ENCODE peak calls at places on chromosomes 4 and X, in eight cellular contexts. Y is GM12878, X is GM23338, K is HepG2, U is sigmoid colon, S is HCT116, H is stomach, V is endothelial cell of umbilical vein. W is an unnamed sample.

GRCh38 chr4:172725581-172725980 is 443.0 kb upstream of the GALNT7 start:
- DNase-seq in Y (no peak), X (no peak), K (peak; percentile 1), U (no peak), S (no peak), H (no peak), V (no peak), W (no peak)

GRCh38 chr4:1018147-1019020 is 7.0 kb downstream of the FGFRL1 start:
- DNase-seq in Y (no peak), X (no peak), K (no peak), U (no peak), S (no peak), H (no peak), V (no peak), W (no peak)

GRCh38 chr4:56803473-56803872 is 18.0 kb downstream of the SPINK2 start:
- DNase-seq in Y (peak; percentile 67), X (no peak), K (no peak), U (no peak), S (no peak), H (no peak), V (no peak), W (no peak)

GRCh38 chr4:155667538-155668511 is 1.2 kb downstream of the GUCY1A1 start:
- DNase-seq in Y (no peak), X (peak; percentile 60), K (no peak), U (peak; percentile 88), S (no peak), H (no peak), V (peak; percentile 66), W (no peak)

GRCh38 chrX:124023838-124024238 is 62.3 kb downstream of the STAG2 start:
- DNase-seq in Y (no peak), X (no peak), K (no peak), U (no peak), S (no peak), H (no peak), V (no peak), W (no peak)

GRCh38 chr4:288891-289290 is 16.4 kb downstream of the ZNF732 start:
- DNase-seq in Y (no peak), X (no peak), K (no peak), U (no peak), S (no peak), H (no peak), V (no peak), W (no peak)

GRCh38 chr4:148445903-148446261 is 3.7 kb upstream of the NR3C2 start:
- DNase-seq in Y (no peak), X (peak; percentile 13), K (no peak), U (no peak), S (no peak), H (no peak), V (no peak), W (no peak)

GRCh38 chr4:61094854-61095598 is 105.1 kb upstream of the ADGRL3 start:
- DNase-seq in Y (no peak), X (no peak), K (no peak), U (no peak), S (no peak), H (no peak), V (no peak), W (no peak)

GRCh38 chr4:120919358-120919757 is 3.2 kb downstream of the PRDM5 start:
- DNase-seq in Y (no peak), X (no peak), K (no peak), U (no peak), S (no peak), H (no peak), V (no peak), W (no peak)

GRCh38 chrX:119755981-119756533 is 2.3 kb upstream of the SOWAHD start:
- DNase-seq in Y (peak; percentile 85), X (no peak), K (peak; percentile 14), U (no peak), S (no peak), H (peak; percentile 29), V (no peak), W (no peak)

GRCh38 chrX:119758682-119759332 is 419 bp downstream of the SOWAHD start:
- DNase-seq in Y (no peak), X (peak; percentile 36), K (no peak), U (no peak), S (no peak), H (peak; percentile 43), V (peak; percentile 3), W (no peak)

GRCh38 chrX:119757646-119757978 is 776 bp upstream of the SOWAHD start:
- DNase-seq in Y (no peak), X (peak; percentile 52), K (no peak), U (no peak), S (no peak), H (no peak), V (no peak), W (no peak)

GRCh38 chrX:119757979-119758681 is at the start of gene SOWAHD:
- DNase-seq in Y (no peak), X (peak; percentile 73), K (peak; percentile 50), U (peak; percentile 68), S (no peak), H (peak; percentile 55), V (no peak), W (no peak)

GRCh38 chrX:119756926-119757635 is 1.3 kb upstream of the SOWAHD start:
- DNase-seq in Y (no peak), X (no peak), K (peak; percentile 23), U (no peak), S (no peak), H (peak; percentile 46), V (no peak), W (no peak)
- H3K27ac ChIP-seq in Y (peak overlapping the region; percentile 93), X (peak overlapping the region; percentile 94), K (peak overlapping the region; percentile 68), U (no peak overlapping the region), S (no peak overlapping the region), H (peak overlapping the region; percentile 70), V (no peak overlapping the region), W (no peak overlapping the region)

DNA sequence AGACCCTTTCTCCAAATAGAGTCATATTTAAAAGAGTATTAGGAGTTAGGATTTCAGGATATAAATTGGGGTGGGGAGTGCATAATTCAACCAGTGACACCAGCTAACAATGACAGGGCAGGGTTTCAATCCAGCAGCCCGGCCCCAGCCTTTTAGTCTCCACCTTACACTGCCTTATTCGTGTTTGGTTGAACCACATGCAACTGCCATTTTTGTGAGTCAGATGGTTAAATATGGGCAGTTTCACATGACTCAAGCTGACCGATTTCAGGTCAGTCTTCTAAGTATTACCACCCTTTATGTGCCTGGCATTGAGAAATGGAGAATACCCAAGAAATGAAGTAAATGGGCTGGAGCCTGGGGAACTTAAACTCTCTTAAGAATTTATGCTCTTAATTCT is 102.8 kb downstream of the STOX2 start:
- DNase-seq in Y (no peak), X (no peak), K (no peak), U (no peak), S (no peak), H (no peak), V (no peak), W (no peak)
- H3K4me1 ChIP-seq in Y (no peaks in the 10 kb centered on the region), X (no peaks in the 10 kb centered on the region), K (no peaks in the 10 kb centered on the region), U (no peaks in the 10 kb centered on the region), S (no peaks in the 10 kb centered on the region), H (no peaks in the 10 kb centered on the region), V (no peaks in the 10 kb centered on the region), W (no peaks in the 10 kb centered on the region)

DNA sequence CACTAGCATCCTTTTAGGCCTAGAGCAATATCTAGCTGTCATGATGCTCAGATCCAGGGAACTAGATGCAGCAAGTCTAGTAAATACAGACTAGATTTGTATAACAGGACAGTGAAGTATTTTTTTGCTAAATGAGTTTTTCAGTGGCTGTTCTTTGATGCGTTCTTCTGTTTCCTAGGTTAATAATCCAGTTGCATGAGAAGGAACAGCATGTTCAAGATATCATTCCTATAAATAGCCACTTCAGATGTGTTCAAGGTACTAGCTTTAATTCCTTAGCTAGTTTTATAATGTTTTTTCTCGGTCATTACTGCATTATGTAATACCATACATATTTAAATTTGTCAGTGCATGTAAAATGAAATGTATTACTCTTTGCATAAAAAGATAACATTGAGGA is 4.7 kb downstream of the OCRL start:
- DNase-seq in Y (no peak), X (no peak), K (no peak), U (no peak), S (no peak), H (no peak), V (no peak), W (no peak)
- TF ChIP-seq POLR2AphosphoS5 in Y (no peak), X (no peak), K (no peak), U (no peak), S (no peak), H (no peak), V (no peak), W (no peak)

GRCh38 chr4:88697113-88697512 is 516 bp downstream of the NAP1L5 start:
- DNase-seq in Y (no peak), X (no peak), K (no peak), U (peak; percentile 82), S (no peak), H (no peak), V (peak; percentile 31), W (no peak)
- H3K27ac ChIP-seq in Y (peak overlapping the region; percentile 33), X (no peak overlapping the region), K (no peak overlapping the region), U (peak overlapping the region; percentile 83), S (no peak overlapping the region), H (peak overlapping the region; percentile 87), V (peak overlapping the region; percentile 52), W (peak overlapping the region; percentile 67)

GRCh38 chr4:175350246-175350645 is 432.1 kb downstream of the ADAM29 start:
- DNase-seq in Y (no peak), X (no peak), K (no peak), U (no peak), S (no peak), H (no peak), V (no peak), W (no peak)
- H3K4me1 ChIP-seq in Y (no peaks in the 10 kb centered on the region), X (no peaks in the 10 kb centered on the region), K (no peaks in the 10 kb centered on the region), U (no peaks in the 10 kb centered on the region), S (no peaks in the 10 kb centered on the region), H (no peaks in the 10 kb centered on the region), V (no peaks in the 10 kb centered on the region), W (no peaks in the 10 kb centered on the region)

DNA sequence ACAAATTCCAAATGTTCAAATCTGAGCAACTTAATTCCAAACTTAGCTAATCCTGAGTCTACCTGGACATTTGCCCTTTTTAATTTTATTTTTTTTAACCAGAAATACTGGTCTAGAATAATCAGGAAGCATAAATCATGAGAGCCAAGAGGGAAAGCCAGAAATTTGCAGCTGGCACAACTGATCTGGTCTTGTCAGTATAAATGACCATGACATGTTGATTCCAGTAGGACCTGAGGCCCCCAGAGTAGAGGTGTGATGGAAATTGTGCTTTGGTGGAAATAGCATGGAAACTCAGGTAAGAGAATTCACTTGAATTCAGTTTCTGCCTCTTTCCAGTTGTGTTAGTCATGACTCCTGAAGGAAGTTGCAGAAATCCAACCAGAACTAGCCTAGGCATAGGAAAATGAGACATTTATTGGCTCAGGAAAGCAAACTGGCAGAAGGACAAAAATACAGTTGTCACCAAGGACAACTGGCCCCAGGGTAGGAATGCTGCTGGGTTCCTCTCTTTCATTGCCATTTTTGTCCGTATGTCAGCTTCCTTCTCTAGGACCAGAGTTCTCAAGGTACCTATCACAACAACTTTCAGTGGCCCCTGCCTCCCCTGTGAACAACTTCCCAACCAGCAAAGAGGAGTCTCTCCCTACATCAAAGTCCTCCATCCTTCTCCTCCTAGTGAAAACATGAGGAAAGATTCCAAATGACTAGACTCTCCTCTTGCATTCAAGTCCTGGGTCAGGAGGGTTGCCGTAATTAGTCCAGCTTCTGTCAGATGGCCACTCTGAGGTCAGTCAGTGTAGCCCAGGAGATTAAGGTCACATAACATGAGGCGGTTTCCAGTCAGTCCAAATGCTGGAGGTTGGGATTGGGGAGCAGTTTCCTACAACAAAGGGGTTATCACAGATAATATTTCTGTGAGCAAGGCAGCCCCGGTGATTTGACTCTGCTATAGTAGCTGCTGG is 29.3 kb upstream of the MYOZ2 start:
- DNase-seq in Y (no peak), X (no peak), K (no peak), U (no peak), S (no peak), H (no peak), V (peak; percentile 42), W (peak; percentile 54)
- TF ChIP-seq POLR2AphosphoS5 in Y (no peak), X (no peak), K (no peak), U (no peak), S (no peak), H (no peak), V (no peak), W (peak; percentile 14)